ENCODE peak calls at places on chromosomes 6 and 20, in five cellular contexts. U is HCT116, I is left ventricle myocardium inferior, T is transverse colon, H is kidney. Q is an unnamed sample.

GRCh38 chr6:132830236-132830799 is 15.9 kb downstream of the RPS12 start:
- DNase-seq in H (no peak), T (no peak), I (no peak), U (no peak), Q (peak; percentile 72)

GRCh38 chr6:145813285-145814034 is 1.1 kb downstream of the FBXO30 start:
- DNase-seq in U (no peak), T (no peak), H (no peak), I (no peak), Q (peak; percentile 44)

GRCh38 chr6:87333033-87333432 is 4.0 kb upstream of the GJB7 start:
- DNase-seq in H (no peak), T (no peak), U (no peak), I (no peak), Q (peak; percentile 17)

GRCh38 chr6:130322673-130323268 is 43.0 kb upstream of the TMEM200A start:
- DNase-seq in H (no peak), T (peak; percentile 43), I (no peak), U (peak; percentile 48), Q (peak; percentile 80)

GRCh38 chr6:39980839-39981580 is 46.7 kb upstream of the MOCS1 start:
- DNase-seq in I (no peak), U (peak; percentile 37), H (no peak), T (peak; percentile 20), Q (peak; percentile 84)

GRCh38 chr6:99013145-99013544 is 65.4 kb upstream of the FBXL4 start:
- DNase-seq in I (no peak), T (no peak), U (no peak), H (no peak), Q (no peak)

GRCh38 chr6:136012198-136012884 is 160.8 kb downstream of the PDE7B start:
- DNase-seq in I (no peak), U (no peak), H (no peak), T (no peak), Q (no peak)

GRCh38 chr20:4959582-4959981 is 41.7 kb downstream of the SLC23A2 start:
- DNase-seq in U (peak; percentile 16), T (no peak), I (no peak), H (no peak), Q (no peak)

GRCh38 chr6:164227952-164228522 is 813.5 kb downstream of the QKI start:
- DNase-seq in U (no peak), H (no peak), T (no peak), I (no peak), Q (no peak)
- TF ChIP-seq CTCF in U (no peak), H (no peak), T (no peak), I (no peak), Q (no peak)

GRCh38 chr6:7045331-7045730 is 62.4 kb upstream of the RREB1 start:
- DNase-seq in U (no peak), I (no peak), H (no peak), T (no peak), Q (no peak)

GRCh38 chr6:7045746-7046145 is 62.0 kb upstream of the RREB1 start:
- DNase-seq in H (no peak), I (no peak), T (no peak), U (no peak), Q (no peak)

GRCh38 chr6:7041511-7042026 is 66.2 kb upstream of the RREB1 start:
- DNase-seq in I (no peak), U (no peak), T (no peak), H (no peak), Q (peak; percentile 48)

GRCh38 chr6:7042654-7043545 is 64.9 kb upstream of the RREB1 start:
- DNase-seq in H (no peak), I (no peak), U (no peak), T (no peak), Q (no peak)

DNA sequence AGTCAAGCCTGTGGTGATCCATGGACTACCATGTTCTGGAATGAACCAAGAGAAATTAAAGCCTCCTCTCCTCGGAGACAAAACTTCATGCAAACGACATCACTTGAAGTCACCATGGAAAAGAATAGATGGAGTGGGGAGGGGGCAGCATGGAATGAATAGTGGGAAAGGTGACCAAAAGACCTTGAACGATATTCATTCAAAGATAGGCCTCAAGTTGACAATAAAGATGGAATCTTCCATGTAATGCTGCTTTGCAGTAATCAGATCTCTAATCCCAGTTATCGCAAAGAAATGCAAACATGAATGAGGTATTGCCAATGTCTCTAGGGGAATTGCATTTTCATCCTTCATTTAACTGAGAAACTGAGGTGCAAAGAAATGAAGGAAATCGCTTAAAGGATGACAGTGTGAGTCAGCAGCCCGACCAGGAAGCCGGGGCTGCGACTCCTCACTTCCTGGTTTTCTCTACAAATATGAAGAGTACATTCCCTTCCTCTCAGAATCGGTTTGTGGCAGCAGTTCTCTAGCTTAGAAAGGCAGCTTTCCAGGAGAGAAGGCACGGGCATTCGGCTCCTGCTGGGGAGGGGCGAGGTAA is 65.6 kb upstream of the RREB1 start:
- DNase-seq in T (peak; percentile 25), H (no peak), U (no peak), I (no peak), Q (no peak)
- H3K27ac ChIP-seq in T (peak overlapping the region; percentile 45), H (peak overlapping the region; percentile 52), U (no peak overlapping the region), I (peak overlapping the region; percentile 83), Q (no peak overlapping the region)

GRCh38 chr6:89302195-89302770 is 12.8 kb downstream of the GABRR2 start:
- DNase-seq in I (no peak), T (no peak), U (no peak), H (no peak), Q (no peak)

GRCh38 chr6:89301586-89302194 is 13.4 kb downstream of the GABRR2 start:
- DNase-seq in H (no peak), I (no peak), T (no peak), U (no peak), Q (no peak)

GRCh38 chr6:89297695-89298351 is 17.3 kb downstream of the GABRR2 start:
- DNase-seq in H (no peak), T (peak; percentile 52), U (peak; percentile 94), I (peak; percentile 44), Q (no peak)

GRCh38 chr6:89298680-89299450 is 16.2 kb downstream of the GABRR2 start:
- DNase-seq in I (no peak), H (no peak), U (peak; percentile 58), T (no peak), Q (no peak)

GRCh38 chr6:89299451-89299850 is 15.6 kb downstream of the GABRR2 start:
- DNase-seq in I (no peak), T (no peak), U (peak; percentile 21), H (no peak), Q (peak; percentile 62)
- TF ChIP-seq CTCF in I (no peak), T (no peak), U (peak; percentile 66), H (no peak), Q (peak; percentile 56)

DNA sequence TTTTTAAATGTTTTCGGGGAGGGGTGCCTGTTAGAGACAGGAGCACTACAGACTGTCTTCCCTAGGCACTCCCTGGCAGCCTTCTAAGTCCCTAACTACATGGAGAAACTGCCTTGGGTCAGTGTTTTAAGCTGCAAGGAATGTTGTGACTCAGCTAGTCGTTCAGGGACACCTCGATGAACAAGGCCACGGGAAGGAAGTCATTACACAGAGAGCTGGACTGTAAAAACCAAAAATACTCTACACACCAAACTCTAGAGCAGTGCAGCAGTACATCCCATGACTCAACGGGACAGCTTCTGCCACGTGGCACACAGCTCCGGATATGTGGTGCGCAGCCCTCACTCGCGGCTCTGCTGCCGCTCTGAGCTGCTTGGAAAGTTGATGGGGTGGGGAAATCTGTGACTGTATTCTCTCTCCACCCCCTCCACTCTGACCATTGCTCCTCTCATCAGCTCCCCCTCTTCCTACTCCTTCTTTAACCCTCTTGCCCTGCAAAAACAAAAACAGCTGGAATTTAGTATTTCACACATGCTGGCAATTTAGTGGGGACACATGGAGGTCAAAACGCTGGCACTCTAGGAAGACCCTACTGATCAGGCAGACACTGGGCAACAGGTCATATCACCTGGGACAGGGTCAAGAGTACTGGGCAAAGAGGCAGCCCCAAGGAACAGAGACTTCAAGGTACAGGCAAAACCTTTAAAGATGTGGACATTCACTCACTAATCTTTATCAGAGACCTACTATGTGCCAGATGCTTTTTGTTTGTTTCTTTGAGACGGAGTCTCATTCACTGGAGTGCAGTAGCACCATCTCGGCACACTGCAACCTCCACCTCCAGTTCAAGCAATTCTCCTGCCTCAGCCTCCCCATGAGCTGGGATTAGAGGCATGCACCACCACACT is 10.9 kb upstream of the LPIN3 start:
- DNase-seq in U (peak; percentile 26), I (peak; percentile 77), H (peak; percentile 95), T (peak; percentile 64), Q (no peak)
- H3K27ac ChIP-seq in U (peak overlapping the region; percentile 37), I (peak overlapping the region; percentile 87), H (peak overlapping the region; percentile 92), T (peak overlapping the region; percentile 70), Q (no peak overlapping the region)

DNA sequence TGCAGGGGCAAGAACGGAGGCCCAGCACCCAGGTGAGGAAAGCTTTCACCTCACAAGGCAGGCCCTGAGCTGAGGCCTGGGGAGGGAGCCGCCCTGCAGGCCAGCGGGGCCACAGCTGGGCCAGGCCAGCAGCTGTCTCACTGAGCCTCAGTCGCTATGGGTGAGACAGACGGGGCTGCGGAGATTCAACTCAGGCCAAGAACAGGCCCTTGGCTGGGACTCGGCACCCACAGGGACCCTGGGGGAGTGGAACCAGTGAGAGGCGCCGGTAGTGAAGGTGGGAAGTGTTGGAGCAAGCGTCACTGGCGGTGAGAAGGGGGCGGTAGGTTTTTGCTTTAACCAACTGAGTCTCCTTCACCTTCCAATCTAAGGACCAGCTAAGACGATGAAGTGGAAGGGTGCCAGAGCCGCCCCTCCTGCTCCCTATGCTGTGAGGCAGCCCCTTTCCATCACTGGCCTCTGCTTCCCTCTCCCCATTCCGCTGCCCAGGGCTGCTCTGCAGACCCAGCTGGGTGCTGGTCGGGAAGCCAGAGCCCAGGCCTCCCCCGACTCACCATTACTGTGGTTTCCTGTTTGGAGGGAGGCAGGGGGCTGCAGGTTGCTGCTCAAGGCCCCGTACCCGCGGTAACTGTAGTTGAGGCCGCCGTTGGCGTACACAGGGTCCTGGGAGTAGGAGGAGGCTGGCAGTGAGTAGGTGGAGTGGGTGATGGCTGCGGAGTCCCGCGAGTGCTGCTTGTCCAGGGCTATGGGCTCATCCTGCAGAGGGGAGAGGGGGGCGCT is 93.7 kb downstream of the ASXL1 start:
- DNase-seq in U (no peak), I (peak; percentile 12), H (peak; percentile 65), T (no peak), Q (no peak)
- TF ChIP-seq CTCF in U (peak; percentile 11), I (no peak), H (no peak), T (no peak), Q (no peak)

GRCh38 chr6:82013561-82014275 is 233.8 kb downstream of the IBTK start:
- DNase-seq in H (no peak), I (no peak), U (no peak), T (no peak), Q (no peak)

GRCh38 chr6:82017316-82017715 is 230.2 kb downstream of the IBTK start:
- DNase-seq in I (no peak), H (no peak), T (no peak), U (peak; percentile 55), Q (peak; percentile 54)

GRCh38 chr6:82015526-82015925 is 232.0 kb downstream of the IBTK start:
- DNase-seq in H (no peak), T (no peak), U (no peak), I (no peak), Q (no peak)

GRCh38 chr6:82017773-82018172 is 229.8 kb downstream of the IBTK start:
- DNase-seq in H (no peak), T (no peak), U (no peak), I (no peak), Q (no peak)

DNA sequence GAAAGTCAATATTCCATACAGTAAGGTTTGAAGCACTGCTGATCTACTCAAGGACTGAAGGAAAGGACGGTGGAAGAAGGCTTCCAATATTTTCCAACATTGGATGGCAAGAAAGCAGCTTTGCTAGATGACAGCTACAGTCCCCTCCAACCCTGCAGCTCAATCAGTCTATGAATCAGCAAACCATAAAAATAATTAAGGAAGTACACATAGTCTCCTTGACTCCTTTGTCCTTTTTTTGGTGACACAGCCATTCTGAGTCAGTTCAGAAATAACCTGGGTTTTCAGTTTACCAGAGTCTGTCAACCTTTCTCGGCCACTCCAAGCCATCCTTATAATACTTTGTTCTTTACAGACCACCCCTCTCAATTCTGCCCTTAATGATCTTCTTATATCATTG is 232.5 kb downstream of the IBTK start:
- DNase-seq in I (no peak), U (no peak), T (no peak), H (no peak), Q (no peak)
- H3K27ac ChIP-seq in I (peak overlapping the region; percentile 84), U (no peak overlapping the region), T (no peak overlapping the region), H (peak overlapping the region; percentile 14), Q (no peak overlapping the region)

Q was measured in GM23338.